ENCODE peak calls at places on chromosomes 13 and 19, in nine cellular contexts. One of them, this sample, is unnamed.

GRCh38 chr19:38617283-38617763 is 430 bp downstream of the MAP4K1 start:
- DNase-seq in Caco-2: no peak
- DNase-seq in neural crest cell: no peak
- DNase-seq in mucosa of descending colon: no peak
- DNase-seq in AG04450: no peak
- DNase-seq in Calu3: no peak
- DNase-seq in foreskin keratinocyte: no peak
- DNase-seq in fibroblast of pulmonary artery: no peak
- DNase-seq in CD8-positive, alpha-beta T cell: no peak
- DNase-seq in this sample: no peak

GRCh38 chr13:40153516-40153915 is 498.1 kb downstream of the COG6 start:
- DNase-seq in Caco-2: no peak
- DNase-seq in neural crest cell: no peak
- DNase-seq in mucosa of descending colon: no peak
- DNase-seq in AG04450: no peak
- DNase-seq in Calu3: no peak
- DNase-seq in foreskin keratinocyte: no peak
- DNase-seq in fibroblast of pulmonary artery: no peak
- DNase-seq in CD8-positive, alpha-beta T cell: no peak
- DNase-seq in this sample: no peak

GRCh38 chr13:31116224-31116623 is 45.5 kb downstream of the HSPH1 start:
- DNase-seq in Caco-2: no peak
- DNase-seq in neural crest cell: no peak
- DNase-seq in mucosa of descending colon: no peak
- DNase-seq in AG04450: no peak
- DNase-seq in Calu3: no peak
- DNase-seq in foreskin keratinocyte: peak
- DNase-seq in fibroblast of pulmonary artery: no peak
- DNase-seq in CD8-positive, alpha-beta T cell: no peak
- DNase-seq in this sample: no peak

GRCh38 chr19:38907670-38908069 is 4.3 kb downstream of the CCER2 start:
- DNase-seq in Caco-2: no peak
- DNase-seq in neural crest cell: no peak
- DNase-seq in mucosa of descending colon: no peak
- DNase-seq in AG04450: no peak
- DNase-seq in Calu3: no peak
- DNase-seq in foreskin keratinocyte: no peak
- DNase-seq in fibroblast of pulmonary artery: no peak
- DNase-seq in CD8-positive, alpha-beta T cell: no peak
- DNase-seq in this sample: no peak

GRCh38 chr13:112928958-112929777 is 39.8 kb upstream of the MCF2L start:
- DNase-seq in Caco-2: peak
- DNase-seq in neural crest cell: no peak
- DNase-seq in mucosa of descending colon: peak
- DNase-seq in AG04450: no peak
- DNase-seq in Calu3: peak
- DNase-seq in foreskin keratinocyte: no peak
- DNase-seq in fibroblast of pulmonary artery: peak
- DNase-seq in CD8-positive, alpha-beta T cell: no peak
- DNase-seq in this sample: no peak

GRCh38 chr13:95100525-95101121 is 200.6 kb downstream of the ABCC4 start:
- DNase-seq in Caco-2: no peak
- DNase-seq in neural crest cell: peak
- DNase-seq in mucosa of descending colon: no peak
- DNase-seq in AG04450: no peak
- DNase-seq in Calu3: no peak
- DNase-seq in foreskin keratinocyte: peak
- DNase-seq in fibroblast of pulmonary artery: peak
- DNase-seq in CD8-positive, alpha-beta T cell: no peak
- DNase-seq in this sample: no peak

GRCh38 chr13:112545866-112546265 is 42.1 kb downstream of the TUBGCP3 start:
- DNase-seq in Caco-2: no peak
- DNase-seq in neural crest cell: no peak
- DNase-seq in mucosa of descending colon: no peak
- DNase-seq in AG04450: peak
- DNase-seq in Calu3: no peak
- DNase-seq in foreskin keratinocyte: peak
- DNase-seq in fibroblast of pulmonary artery: peak
- DNase-seq in CD8-positive, alpha-beta T cell: no peak
- DNase-seq in this sample: no peak

GRCh38 chr13:43377149-43377548 is 353.8 kb downstream of the DNAJC15 start:
- DNase-seq in Caco-2: no peak
- DNase-seq in neural crest cell: no peak
- DNase-seq in mucosa of descending colon: no peak
- DNase-seq in AG04450: no peak
- DNase-seq in Calu3: no peak
- DNase-seq in foreskin keratinocyte: no peak
- DNase-seq in fibroblast of pulmonary artery: peak
- DNase-seq in CD8-positive, alpha-beta T cell: no peak
- DNase-seq in this sample: no peak

GRCh38 chr13:23567792-23568480 is 2.3 kb upstream of the TNFRSF19 start:
- DNase-seq in Caco-2: peak
- DNase-seq in neural crest cell: peak
- DNase-seq in mucosa of descending colon: no peak
- DNase-seq in AG04450: no peak
- DNase-seq in Calu3: peak
- DNase-seq in foreskin keratinocyte: no peak
- DNase-seq in fibroblast of pulmonary artery: no peak
- DNase-seq in CD8-positive, alpha-beta T cell: no peak
- DNase-seq in this sample: no peak

GRCh38 chr13:75872970-75873369 is 236.8 kb downstream of the LMO7 start:
- DNase-seq in Caco-2: no peak
- DNase-seq in neural crest cell: no peak
- DNase-seq in mucosa of descending colon: no peak
- DNase-seq in AG04450: no peak
- DNase-seq in Calu3: no peak
- DNase-seq in foreskin keratinocyte: no peak
- DNase-seq in fibroblast of pulmonary artery: no peak
- DNase-seq in CD8-positive, alpha-beta T cell: no peak
- DNase-seq in this sample: no peak

GRCh38 chr13:80131204-80131603 is 209.7 kb downstream of the SPRY2 start:
- DNase-seq in Caco-2: peak
- DNase-seq in neural crest cell: peak
- DNase-seq in mucosa of descending colon: peak
- DNase-seq in AG04450: no peak
- DNase-seq in Calu3: peak
- DNase-seq in foreskin keratinocyte: no peak
- DNase-seq in fibroblast of pulmonary artery: peak
- DNase-seq in CD8-positive, alpha-beta T cell: no peak
- DNase-seq in this sample: peak

GRCh38 chr19:13881231-13881691 is 4.3 kb downstream of the NANOS3 start:
- DNase-seq in Caco-2: no peak
- DNase-seq in neural crest cell: peak
- DNase-seq in mucosa of descending colon: no peak
- DNase-seq in AG04450: no peak
- DNase-seq in Calu3: no peak
- DNase-seq in foreskin keratinocyte: no peak
- DNase-seq in fibroblast of pulmonary artery: no peak
- DNase-seq in CD8-positive, alpha-beta T cell: no peak
- DNase-seq in this sample: no peak

GRCh38 chr13:41467546-41467945 is 10.2 kb downstream of the RGCC start:
- DNase-seq in Caco-2: no peak
- DNase-seq in neural crest cell: no peak
- DNase-seq in mucosa of descending colon: no peak
- DNase-seq in AG04450: no peak
- DNase-seq in Calu3: no peak
- DNase-seq in foreskin keratinocyte: no peak
- DNase-seq in fibroblast of pulmonary artery: no peak
- DNase-seq in CD8-positive, alpha-beta T cell: no peak
- DNase-seq in this sample: no peak

GRCh38 chr19:39341122-39341719 is 1.0 kb upstream of the SAMD4B start:
- DNase-seq in Caco-2: peak
- DNase-seq in neural crest cell: peak
- DNase-seq in mucosa of descending colon: peak
- DNase-seq in AG04450: no peak
- DNase-seq in Calu3: peak
- DNase-seq in foreskin keratinocyte: no peak
- DNase-seq in fibroblast of pulmonary artery: no peak
- DNase-seq in CD8-positive, alpha-beta T cell: no peak
- DNase-seq in this sample: peak

GRCh38 chr19:55537741-55538111 is 793 bp upstream of the SBK2 start:
- DNase-seq in Caco-2: no peak
- DNase-seq in neural crest cell: no peak
- DNase-seq in mucosa of descending colon: no peak
- DNase-seq in AG04450: no peak
- DNase-seq in Calu3: no peak
- DNase-seq in foreskin keratinocyte: no peak
- DNase-seq in fibroblast of pulmonary artery: no peak
- DNase-seq in CD8-positive, alpha-beta T cell: no peak
- DNase-seq in this sample: no peak

GRCh38 chr19:55538132-55538531 is 1.2 kb upstream of the SBK2 start:
- DNase-seq in Caco-2: no peak
- DNase-seq in neural crest cell: no peak
- DNase-seq in mucosa of descending colon: no peak
- DNase-seq in AG04450: no peak
- DNase-seq in Calu3: no peak
- DNase-seq in foreskin keratinocyte: no peak
- DNase-seq in fibroblast of pulmonary artery: no peak
- DNase-seq in CD8-positive, alpha-beta T cell: no peak
- DNase-seq in this sample: no peak

GRCh38 chr19:55536366-55536765 is 567 bp downstream of the SBK2 start:
- DNase-seq in Caco-2: no peak
- DNase-seq in neural crest cell: no peak
- DNase-seq in mucosa of descending colon: no peak
- DNase-seq in AG04450: no peak
- DNase-seq in Calu3: no peak
- DNase-seq in foreskin keratinocyte: no peak
- DNase-seq in fibroblast of pulmonary artery: no peak
- DNase-seq in CD8-positive, alpha-beta T cell: no peak
- DNase-seq in this sample: no peak

GRCh38 chr19:55535579-55536350 is 1.2 kb downstream of the SBK2 start:
- DNase-seq in Caco-2: no peak
- DNase-seq in neural crest cell: no peak
- DNase-seq in mucosa of descending colon: no peak
- DNase-seq in AG04450: no peak
- DNase-seq in Calu3: no peak
- DNase-seq in foreskin keratinocyte: no peak
- DNase-seq in fibroblast of pulmonary artery: no peak
- DNase-seq in CD8-positive, alpha-beta T cell: no peak
- DNase-seq in this sample: no peak

GRCh38 chr19:55536951-55537740 is at the start of gene SBK2:
- DNase-seq in Caco-2: no peak
- DNase-seq in neural crest cell: peak
- DNase-seq in mucosa of descending colon: no peak
- DNase-seq in AG04450: no peak
- DNase-seq in Calu3: no peak
- DNase-seq in foreskin keratinocyte: no peak
- DNase-seq in fibroblast of pulmonary artery: no peak
- DNase-seq in CD8-positive, alpha-beta T cell: no peak
- DNase-seq in this sample: peak
- TF ChIP-seq CTCF in Caco-2: no peak
- TF ChIP-seq CTCF in neural crest cell: peak
- TF ChIP-seq CTCF in mucosa of descending colon: no peak
- TF ChIP-seq CTCF in AG04450: no peak
- TF ChIP-seq CTCF in Calu3: no peak
- TF ChIP-seq CTCF in foreskin keratinocyte: peak
- TF ChIP-seq CTCF in fibroblast of pulmonary artery: peak
- TF ChIP-seq CTCF in CD8-positive, alpha-beta T cell: no peak
- TF ChIP-seq CTCF in this sample: peak

DNA sequence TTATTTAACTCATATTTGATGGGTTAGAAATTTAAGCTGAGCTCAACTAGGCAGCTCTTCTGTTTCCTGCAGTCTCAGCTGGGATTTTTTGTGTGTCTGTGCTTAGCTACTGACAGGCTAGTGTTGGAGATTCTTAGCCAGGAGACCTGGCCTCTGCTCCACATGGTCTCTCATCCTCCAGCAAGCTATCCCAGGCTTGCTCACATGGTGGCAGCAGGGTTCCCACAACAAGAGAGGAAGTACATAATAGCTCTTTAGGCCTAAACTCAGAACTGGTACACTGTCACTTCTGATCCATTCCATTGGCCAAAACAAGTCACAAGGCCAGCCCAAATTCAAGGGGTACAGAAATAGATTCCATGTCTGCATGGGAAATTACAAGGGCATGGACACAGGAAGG is 406.2 kb downstream of the SUCLA2 start:
- DNase-seq in Caco-2: peak
- DNase-seq in neural crest cell: no peak
- DNase-seq in mucosa of descending colon: no peak
- DNase-seq in AG04450: no peak
- DNase-seq in Calu3: peak
- DNase-seq in foreskin keratinocyte: no peak
- DNase-seq in fibroblast of pulmonary artery: peak
- DNase-seq in CD8-positive, alpha-beta T cell: no peak
- DNase-seq in this sample: no peak
- TF ChIP-seq CTCF in Caco-2: peak
- TF ChIP-seq CTCF in neural crest cell: peak
- TF ChIP-seq CTCF in mucosa of descending colon: no peak
- TF ChIP-seq CTCF in AG04450: no peak
- TF ChIP-seq CTCF in Calu3: no peak
- TF ChIP-seq CTCF in foreskin keratinocyte: peak
- TF ChIP-seq CTCF in fibroblast of pulmonary artery: peak
- TF ChIP-seq CTCF in CD8-positive, alpha-beta T cell: no peak
- TF ChIP-seq CTCF in this sample: no peak

GRCh38 chr13:110134801-110135200 is 172.2 kb downstream of the COL4A1 start:
- DNase-seq in Caco-2: no peak
- DNase-seq in neural crest cell: no peak
- DNase-seq in mucosa of descending colon: no peak
- DNase-seq in AG04450: no peak
- DNase-seq in Calu3: no peak
- DNase-seq in foreskin keratinocyte: no peak
- DNase-seq in fibroblast of pulmonary artery: peak
- DNase-seq in CD8-positive, alpha-beta T cell: no peak
- DNase-seq in this sample: no peak

GRCh38 chr13:110138009-110138699 is 168.8 kb downstream of the COL4A1 start:
- DNase-seq in Caco-2: peak
- DNase-seq in neural crest cell: no peak
- DNase-seq in mucosa of descending colon: peak
- DNase-seq in AG04450: no peak
- DNase-seq in Calu3: peak
- DNase-seq in foreskin keratinocyte: no peak
- DNase-seq in fibroblast of pulmonary artery: peak
- DNase-seq in CD8-positive, alpha-beta T cell: peak
- DNase-seq in this sample: peak

GRCh38 chr13:110136660-110137585 is 170.0 kb downstream of the COL4A1 start:
- DNase-seq in Caco-2: no peak
- DNase-seq in neural crest cell: no peak
- DNase-seq in mucosa of descending colon: no peak
- DNase-seq in AG04450: no peak
- DNase-seq in Calu3: no peak
- DNase-seq in foreskin keratinocyte: no peak
- DNase-seq in fibroblast of pulmonary artery: no peak
- DNase-seq in CD8-positive, alpha-beta T cell: no peak
- DNase-seq in this sample: no peak

GRCh38 chr13:110137677-110138008 is 169.3 kb downstream of the COL4A1 start:
- DNase-seq in Caco-2: peak
- DNase-seq in neural crest cell: no peak
- DNase-seq in mucosa of descending colon: peak
- DNase-seq in AG04450: no peak
- DNase-seq in Calu3: peak
- DNase-seq in foreskin keratinocyte: no peak
- DNase-seq in fibroblast of pulmonary artery: no peak
- DNase-seq in CD8-positive, alpha-beta T cell: no peak
- DNase-seq in this sample: no peak

GRCh38 chr13:110135977-110136597 is 170.9 kb downstream of the COL4A1 start:
- DNase-seq in Caco-2: no peak
- DNase-seq in neural crest cell: no peak
- DNase-seq in mucosa of descending colon: no peak
- DNase-seq in AG04450: no peak
- DNase-seq in Calu3: no peak
- DNase-seq in foreskin keratinocyte: no peak
- DNase-seq in fibroblast of pulmonary artery: no peak
- DNase-seq in CD8-positive, alpha-beta T cell: no peak
- DNase-seq in this sample: no peak
- TF ChIP-seq CTCF in Caco-2: no peak
- TF ChIP-seq CTCF in neural crest cell: no peak
- TF ChIP-seq CTCF in mucosa of descending colon: no peak
- TF ChIP-seq CTCF in AG04450: no peak
- TF ChIP-seq CTCF in Calu3: no peak
- TF ChIP-seq CTCF in foreskin keratinocyte: no peak
- TF ChIP-seq CTCF in fibroblast of pulmonary artery: no peak
- TF ChIP-seq CTCF in CD8-positive, alpha-beta T cell: no peak
- TF ChIP-seq CTCF in this sample: no peak

GRCh38 chr19:2478324-2478755 is 2.4 kb downstream of the GADD45B start:
- DNase-seq in Caco-2: no peak
- DNase-seq in neural crest cell: no peak
- DNase-seq in mucosa of descending colon: peak
- DNase-seq in AG04450: no peak
- DNase-seq in Calu3: peak
- DNase-seq in foreskin keratinocyte: no peak
- DNase-seq in fibroblast of pulmonary artery: peak
- DNase-seq in CD8-positive, alpha-beta T cell: peak
- DNase-seq in this sample: no peak
- TF ChIP-seq CTCF in Caco-2: no peak
- TF ChIP-seq CTCF in neural crest cell: peak
- TF ChIP-seq CTCF in mucosa of descending colon: no peak
- TF ChIP-seq CTCF in AG04450: peak
- TF ChIP-seq CTCF in Calu3: peak
- TF ChIP-seq CTCF in foreskin keratinocyte: peak
- TF ChIP-seq CTCF in fibroblast of pulmonary artery: peak
- TF ChIP-seq CTCF in CD8-positive, alpha-beta T cell: peak
- TF ChIP-seq CTCF in this sample: peak